ENCODE peak calls at places on chromosomes 2 and 18, in six cellular contexts. One of them, this sample, is unnamed.

GRCh38 chr2:45273412-45274189 is 264.3 kb upstream of the SIX2 start:
- DNase-seq in left ventricle myocardium inferior: no peak
- DNase-seq in A549: no peak
- DNase-seq in K562: no peak
- DNase-seq in PC-3: peak
- DNase-seq in Peyer's patch: no peak
- DNase-seq in this sample: no peak

GRCh38 chr18:61896767-61897166 is 4.0 kb upstream of the RNF152 start:
- DNase-seq in left ventricle myocardium inferior: peak
- DNase-seq in A549: no peak
- DNase-seq in K562: no peak
- DNase-seq in PC-3: no peak
- DNase-seq in Peyer's patch: no peak
- DNase-seq in this sample: no peak

GRCh38 chr18:36496022-36496421 is 198.5 kb downstream of the FHOD3 start:
- DNase-seq in left ventricle myocardium inferior: no peak
- DNase-seq in A549: no peak
- DNase-seq in K562: no peak
- DNase-seq in PC-3: no peak
- DNase-seq in Peyer's patch: no peak
- DNase-seq in this sample: no peak

GRCh38 chr2:63049291-63050185 is 1.1 kb upstream of the OTX1 start:
- DNase-seq in left ventricle myocardium inferior: no peak
- DNase-seq in A549: peak
- DNase-seq in K562: no peak
- DNase-seq in PC-3: peak
- DNase-seq in Peyer's patch: no peak
- DNase-seq in this sample: no peak

GRCh38 chr18:42801706-42802105 is 313.8 kb downstream of the RIT2 start:
- DNase-seq in left ventricle myocardium inferior: no peak
- DNase-seq in A549: no peak
- DNase-seq in K562: no peak
- DNase-seq in PC-3: no peak
- DNase-seq in Peyer's patch: no peak
- DNase-seq in this sample: no peak

GRCh38 chr18:55778731-55779460 is 190.9 kb upstream of the TCF4 start:
- DNase-seq in left ventricle myocardium inferior: no peak
- DNase-seq in A549: no peak
- DNase-seq in K562: no peak
- DNase-seq in PC-3: no peak
- DNase-seq in Peyer's patch: no peak
- DNase-seq in this sample: no peak

GRCh38 chr18:59272221-59272888 is 899 bp downstream of the RAX start:
- DNase-seq in left ventricle myocardium inferior: no peak
- DNase-seq in A549: no peak
- DNase-seq in K562: no peak
- DNase-seq in PC-3: no peak
- DNase-seq in Peyer's patch: no peak
- DNase-seq in this sample: no peak

GRCh38 chr18:50280707-50281294 is 522 bp downstream of the MBD1 start:
- DNase-seq in left ventricle myocardium inferior: no peak
- DNase-seq in A549: no peak
- DNase-seq in K562: no peak
- DNase-seq in PC-3: no peak
- DNase-seq in Peyer's patch: no peak
- DNase-seq in this sample: no peak

GRCh38 chr18:78974115-78974740 is 5.4 kb upstream of the SALL3 start:
- DNase-seq in left ventricle myocardium inferior: no peak
- DNase-seq in A549: no peak
- DNase-seq in K562: no peak
- DNase-seq in PC-3: no peak
- DNase-seq in Peyer's patch: no peak
- DNase-seq in this sample: peak

GRCh38 chr2:38722271-38723115 is 28.7 kb downstream of the SRSF7 start:
- DNase-seq in left ventricle myocardium inferior: no peak
- DNase-seq in A549: no peak
- DNase-seq in K562: no peak
- DNase-seq in PC-3: no peak
- DNase-seq in Peyer's patch: no peak
- DNase-seq in this sample: peak

GRCh38 chr2:101951296-101951695 is 40.5 kb upstream of the IL1R2 start:
- DNase-seq in left ventricle myocardium inferior: no peak
- DNase-seq in A549: no peak
- DNase-seq in K562: no peak
- DNase-seq in PC-3: no peak
- DNase-seq in Peyer's patch: no peak
- DNase-seq in this sample: no peak

GRCh38 chr2:196987654-196988364 is 61.3 kb upstream of the PGAP1 start:
- DNase-seq in left ventricle myocardium inferior: no peak
- DNase-seq in A549: peak
- DNase-seq in K562: peak
- DNase-seq in PC-3: peak
- DNase-seq in Peyer's patch: no peak
- DNase-seq in this sample: peak

GRCh38 chr2:98518106-98518505 is 73.4 kb downstream of the INPP4A start:
- DNase-seq in left ventricle myocardium inferior: no peak
- DNase-seq in A549: peak
- DNase-seq in K562: peak
- DNase-seq in PC-3: peak
- DNase-seq in Peyer's patch: peak
- DNase-seq in this sample: no peak

GRCh38 chr18:24063121-24063731 is 48.7 kb downstream of the TTC39C start:
- DNase-seq in left ventricle myocardium inferior: no peak
- DNase-seq in A549: no peak
- DNase-seq in K562: no peak
- DNase-seq in PC-3: peak
- DNase-seq in Peyer's patch: no peak
- DNase-seq in this sample: no peak

GRCh38 chr2:125330133-125330532 is 1305.0 kb downstream of the CNTNAP5 start:
- DNase-seq in left ventricle myocardium inferior: no peak
- DNase-seq in A549: no peak
- DNase-seq in K562: no peak
- DNase-seq in PC-3: no peak
- DNase-seq in Peyer's patch: no peak
- DNase-seq in this sample: no peak

GRCh38 chr18:63119647-63120046 is 199.9 kb downstream of the BCL2 start:
- DNase-seq in left ventricle myocardium inferior: no peak
- DNase-seq in A549: peak
- DNase-seq in K562: peak
- DNase-seq in PC-3: peak
- DNase-seq in Peyer's patch: no peak
- DNase-seq in this sample: no peak

GRCh38 chr2:240060977-240061591 is 7.8 kb upstream of the OR6B3 start:
- DNase-seq in left ventricle myocardium inferior: no peak
- DNase-seq in A549: peak
- DNase-seq in K562: peak
- DNase-seq in PC-3: peak
- DNase-seq in Peyer's patch: peak
- DNase-seq in this sample: no peak

GRCh38 chr18:30957086-30957485 is 85.5 kb downstream of the DSC3 start:
- DNase-seq in left ventricle myocardium inferior: no peak
- DNase-seq in A549: no peak
- DNase-seq in K562: no peak
- DNase-seq in PC-3: peak
- DNase-seq in Peyer's patch: no peak
- DNase-seq in this sample: no peak

GRCh38 chr2:156192468-156192867 is 140.1 kb downstream of the NR4A2 start:
- DNase-seq in left ventricle myocardium inferior: no peak
- DNase-seq in A549: no peak
- DNase-seq in K562: no peak
- DNase-seq in PC-3: no peak
- DNase-seq in Peyer's patch: no peak
- DNase-seq in this sample: no peak

GRCh38 chr2:172953970-172954852 is 121.4 kb upstream of the MAP3K20 start:
- DNase-seq in left ventricle myocardium inferior: no peak
- DNase-seq in A549: no peak
- DNase-seq in K562: no peak
- DNase-seq in PC-3: peak
- DNase-seq in Peyer's patch: no peak
- DNase-seq in this sample: no peak

GRCh38 chr18:1438458-1438910 is 533.8 kb downstream of the ADCYAP1 start:
- DNase-seq in left ventricle myocardium inferior: no peak
- DNase-seq in A549: peak
- DNase-seq in K562: peak
- DNase-seq in PC-3: peak
- DNase-seq in Peyer's patch: no peak
- DNase-seq in this sample: no peak

GRCh38 chr2:159468257-159468656 is 148.1 kb downstream of the BAZ2B start:
- DNase-seq in left ventricle myocardium inferior: no peak
- DNase-seq in A549: no peak
- DNase-seq in K562: no peak
- DNase-seq in PC-3: no peak
- DNase-seq in Peyer's patch: no peak
- DNase-seq in this sample: no peak

GRCh38 chr2:25491003-25491696 is 149.4 kb upstream of the DNMT3A start:
- DNase-seq in left ventricle myocardium inferior: no peak
- DNase-seq in A549: peak
- DNase-seq in K562: no peak
- DNase-seq in PC-3: peak
- DNase-seq in Peyer's patch: no peak
- DNase-seq in this sample: no peak

GRCh38 chr2:144659731-144660275 is 139.9 kb upstream of the ZEB2 start:
- DNase-seq in left ventricle myocardium inferior: no peak
- DNase-seq in A549: peak
- DNase-seq in K562: peak
- DNase-seq in PC-3: peak
- DNase-seq in Peyer's patch: peak
- DNase-seq in this sample: peak

GRCh38 chr2:33322099-33322498 is 154.3 kb upstream of the RASGRP3 start:
- DNase-seq in left ventricle myocardium inferior: no peak
- DNase-seq in A549: no peak
- DNase-seq in K562: no peak
- DNase-seq in PC-3: no peak
- DNase-seq in Peyer's patch: no peak
- DNase-seq in this sample: no peak
- H3K4me3 ChIP-seq in left ventricle myocardium inferior: no peak
- H3K4me3 ChIP-seq in A549: no peak
- H3K4me3 ChIP-seq in K562: no peak
- H3K4me3 ChIP-seq in PC-3: no peak
- H3K4me3 ChIP-seq in Peyer's patch: no peak
- H3K4me3 ChIP-seq in this sample: no peak

DNA sequence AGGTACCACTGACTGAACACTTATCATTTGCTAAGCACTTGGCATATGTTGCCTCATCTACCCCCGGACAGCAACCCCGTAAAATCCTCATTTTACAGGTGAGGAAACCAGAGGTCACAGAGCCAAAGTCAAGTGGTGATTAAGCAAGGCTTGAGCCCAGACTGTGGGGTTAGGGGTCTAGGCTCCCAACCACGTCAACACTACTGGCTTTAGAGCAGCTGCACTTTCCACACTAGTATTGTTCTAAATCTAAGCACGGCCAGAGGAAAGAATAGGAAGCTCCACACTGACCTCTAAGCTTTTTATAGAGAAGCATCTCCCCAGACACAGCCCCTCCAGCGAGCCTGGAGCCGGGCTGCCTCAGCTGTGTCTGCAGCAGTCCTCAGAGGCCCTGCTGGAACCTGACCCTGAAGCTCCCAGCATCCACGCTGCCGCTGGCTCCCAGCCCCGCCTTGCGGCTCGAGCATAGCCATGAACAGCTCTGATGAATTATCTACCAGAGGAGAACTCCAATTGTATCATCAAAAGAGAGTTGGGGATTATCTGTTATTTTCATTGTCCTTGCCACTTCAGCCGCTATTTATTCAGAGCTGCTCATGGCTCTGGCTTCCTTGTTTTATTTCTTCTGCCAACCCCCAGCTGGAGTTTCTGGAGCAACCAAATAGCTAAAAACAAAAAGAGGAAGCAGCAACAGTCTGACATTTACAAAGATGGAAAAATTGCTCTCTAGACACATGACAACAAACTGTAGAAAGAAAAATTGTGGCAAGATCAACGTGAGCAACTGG is 62.2 kb upstream of the RTN4 start:
- DNase-seq in left ventricle myocardium inferior: peak
- DNase-seq in A549: no peak
- DNase-seq in K562: peak
- DNase-seq in PC-3: no peak
- DNase-seq in Peyer's patch: no peak
- DNase-seq in this sample: peak
- TF ChIP-seq CTCF in left ventricle myocardium inferior: no peak
- TF ChIP-seq CTCF in A549: no peak
- TF ChIP-seq CTCF in K562: no peak
- TF ChIP-seq CTCF in PC-3: no peak
- TF ChIP-seq CTCF in Peyer's patch: no peak
- TF ChIP-seq CTCF in this sample: peak

DNA sequence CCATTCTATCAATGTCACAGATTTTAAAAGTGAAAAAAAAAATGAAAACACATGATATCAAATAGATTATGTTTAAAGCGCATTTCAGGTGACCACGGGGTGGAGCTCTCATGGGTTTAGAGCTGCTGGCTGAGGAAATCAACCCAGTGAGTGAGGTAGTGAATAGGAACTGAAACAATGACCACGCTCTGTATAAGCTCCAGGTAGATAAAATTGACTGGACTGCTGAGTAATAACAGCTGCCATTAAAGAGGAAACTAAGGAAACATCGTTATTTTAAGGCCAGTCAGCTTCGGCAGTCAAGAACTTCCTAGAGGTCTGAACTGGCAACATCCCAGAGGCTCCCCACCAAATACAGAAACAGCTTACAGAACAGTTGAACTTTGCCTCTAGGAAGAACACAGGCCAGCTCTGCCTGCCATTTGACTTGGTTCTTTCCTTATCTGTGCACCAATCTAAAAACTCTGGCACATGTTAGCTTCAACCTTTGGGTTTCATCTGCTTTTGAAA is 185.9 kb downstream of the PDE1A start:
- DNase-seq in left ventricle myocardium inferior: no peak
- DNase-seq in A549: peak
- DNase-seq in K562: peak
- DNase-seq in PC-3: peak
- DNase-seq in Peyer's patch: no peak
- DNase-seq in this sample: no peak
- H3K4me3 ChIP-seq in left ventricle myocardium inferior: no peak
- H3K4me3 ChIP-seq in A549: no peak
- H3K4me3 ChIP-seq in K562: no peak
- H3K4me3 ChIP-seq in PC-3: no peak
- H3K4me3 ChIP-seq in Peyer's patch: no peak
- H3K4me3 ChIP-seq in this sample: no peak

DNA sequence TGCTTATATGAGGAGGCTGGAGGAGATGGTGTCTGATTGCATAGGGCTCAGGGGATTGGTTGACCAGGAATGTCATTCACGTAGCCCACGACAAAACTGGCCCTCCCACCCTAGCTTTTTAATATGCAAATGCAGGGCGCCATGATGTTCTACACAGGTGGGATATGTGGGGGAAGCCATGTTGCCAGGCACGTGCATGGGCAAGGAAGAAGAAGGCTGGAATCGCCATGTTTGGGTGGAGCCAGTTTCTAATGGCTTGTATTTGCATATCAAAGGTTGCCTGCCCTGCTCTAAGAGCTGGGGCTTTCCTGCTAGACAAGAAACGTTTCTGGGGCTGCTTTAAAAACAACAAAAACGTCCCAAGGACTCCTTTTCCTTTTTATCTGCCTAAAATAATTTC is 26.5 kb upstream of the LINC00305 start:
- DNase-seq in left ventricle myocardium inferior: no peak
- DNase-seq in A549: no peak
- DNase-seq in K562: no peak
- DNase-seq in PC-3: no peak
- DNase-seq in Peyer's patch: no peak
- DNase-seq in this sample: no peak
- TF ChIP-seq CTCF in left ventricle myocardium inferior: no peak
- TF ChIP-seq CTCF in A549: no peak
- TF ChIP-seq CTCF in K562: no peak
- TF ChIP-seq CTCF in PC-3: no peak
- TF ChIP-seq CTCF in Peyer's patch: no peak
- TF ChIP-seq CTCF in this sample: no peak